ENCODE peak calls at places on chromosomes 4 and X, in seven cellular contexts. One of them, this sample, is unnamed.

GRCh38 chrX:32448320-32448719 is 763.0 kb downstream of the DMD start:
- ATAC-seq in left lung: peak
- ATAC-seq in activated B cell treated with CpG ODN at 0.5 μM for 24 hours: peak
- ATAC-seq in SK-N-SH treated with all-trans-retinoic acid at 6 μM for 48 hours: peak
- ATAC-seq in stimulated activated naive CD8-positive, alpha-beta T cell treated with anti-CD3 and anti-CD28 coated beads, Interleukin-15, amount 100 ng/mL, for 72 hours: peak
- ATAC-seq in naive B cell: peak
- ATAC-seq in lower lobe of right lung: peak
- ATAC-seq in this sample: peak

GRCh38 chrX:140091276-140091886 is 126.1 kb upstream of the CXorf66 start:
- ATAC-seq in naive B cell: peak
- ATAC-seq in SK-N-SH treated with all-trans-retinoic acid at 6 μM for 48 hours: peak
- ATAC-seq in stimulated activated naive CD8-positive, alpha-beta T cell treated with anti-CD3 and anti-CD28 coated beads, Interleukin-15, amount 100 ng/mL, for 72 hours: peak
- ATAC-seq in left lung: peak
- ATAC-seq in activated B cell treated with CpG ODN at 0.5 μM for 24 hours: peak
- ATAC-seq in lower lobe of right lung: peak
- ATAC-seq in this sample: peak

GRCh38 chr4:68535976-68536375 is 40.1 kb downstream of the UGT2B17 start:
- ATAC-seq in stimulated activated naive CD8-positive, alpha-beta T cell treated with anti-CD3 and anti-CD28 coated beads, Interleukin-15, amount 100 ng/mL, for 72 hours: no peak
- ATAC-seq in SK-N-SH treated with all-trans-retinoic acid at 6 μM for 48 hours: no peak
- ATAC-seq in lower lobe of right lung: no peak
- ATAC-seq in naive B cell: no peak
- ATAC-seq in left lung: no peak
- ATAC-seq in activated B cell treated with CpG ODN at 0.5 μM for 24 hours: no peak
- ATAC-seq in this sample: no peak

GRCh38 chrX:108122748-108123147 is 31.2 kb downstream of the ATG4A start:
- ATAC-seq in stimulated activated naive CD8-positive, alpha-beta T cell treated with anti-CD3 and anti-CD28 coated beads, Interleukin-15, amount 100 ng/mL, for 72 hours: no peak
- ATAC-seq in naive B cell: no peak
- ATAC-seq in activated B cell treated with CpG ODN at 0.5 μM for 24 hours: no peak
- ATAC-seq in SK-N-SH treated with all-trans-retinoic acid at 6 μM for 48 hours: no peak
- ATAC-seq in lower lobe of right lung: no peak
- ATAC-seq in left lung: no peak
- ATAC-seq in this sample: no peak

GRCh38 chr4:166091914-166092510 is 219.0 kb downstream of the TLL1 start:
- ATAC-seq in SK-N-SH treated with all-trans-retinoic acid at 6 μM for 48 hours: peak
- ATAC-seq in stimulated activated naive CD8-positive, alpha-beta T cell treated with anti-CD3 and anti-CD28 coated beads, Interleukin-15, amount 100 ng/mL, for 72 hours: no peak
- ATAC-seq in naive B cell: no peak
- ATAC-seq in left lung: peak
- ATAC-seq in lower lobe of right lung: peak
- ATAC-seq in activated B cell treated with CpG ODN at 0.5 μM for 24 hours: no peak
- ATAC-seq in this sample: no peak

GRCh38 chr4:53186714-53187358 is 179.0 kb downstream of the SCFD2 start:
- ATAC-seq in naive B cell: no peak
- ATAC-seq in activated B cell treated with CpG ODN at 0.5 μM for 24 hours: no peak
- ATAC-seq in lower lobe of right lung: no peak
- ATAC-seq in stimulated activated naive CD8-positive, alpha-beta T cell treated with anti-CD3 and anti-CD28 coated beads, Interleukin-15, amount 100 ng/mL, for 72 hours: no peak
- ATAC-seq in left lung: no peak
- ATAC-seq in SK-N-SH treated with all-trans-retinoic acid at 6 μM for 48 hours: no peak
- ATAC-seq in this sample: no peak

GRCh38 chr4:176065365-176066249 is at the start of gene WDR17:
- ATAC-seq in naive B cell: peak
- ATAC-seq in activated B cell treated with CpG ODN at 0.5 μM for 24 hours: peak
- ATAC-seq in left lung: peak
- ATAC-seq in SK-N-SH treated with all-trans-retinoic acid at 6 μM for 48 hours: peak
- ATAC-seq in lower lobe of right lung: peak
- ATAC-seq in stimulated activated naive CD8-positive, alpha-beta T cell treated with anti-CD3 and anti-CD28 coated beads, Interleukin-15, amount 100 ng/mL, for 72 hours: peak
- ATAC-seq in this sample: peak

GRCh38 chrX:1885116-1885515 is 270.3 kb downstream of the ASMT start:
- ATAC-seq in SK-N-SH treated with all-trans-retinoic acid at 6 μM for 48 hours: no peak
- ATAC-seq in naive B cell: no peak
- ATAC-seq in lower lobe of right lung: no peak
- ATAC-seq in left lung: no peak
- ATAC-seq in activated B cell treated with CpG ODN at 0.5 μM for 24 hours: no peak
- ATAC-seq in stimulated activated naive CD8-positive, alpha-beta T cell treated with anti-CD3 and anti-CD28 coated beads, Interleukin-15, amount 100 ng/mL, for 72 hours: no peak
- ATAC-seq in this sample: no peak

GRCh38 chr4:108651068-108651794 is 832 bp downstream of the OSTC start:
- ATAC-seq in SK-N-SH treated with all-trans-retinoic acid at 6 μM for 48 hours: peak
- ATAC-seq in left lung: peak
- ATAC-seq in lower lobe of right lung: peak
- ATAC-seq in naive B cell: no peak
- ATAC-seq in activated B cell treated with CpG ODN at 0.5 μM for 24 hours: no peak
- ATAC-seq in stimulated activated naive CD8-positive, alpha-beta T cell treated with anti-CD3 and anti-CD28 coated beads, Interleukin-15, amount 100 ng/mL, for 72 hours: no peak
- ATAC-seq in this sample: no peak

GRCh38 chr4:89253306-89253705 is 54.3 kb downstream of the GPRIN3 start:
- ATAC-seq in lower lobe of right lung: no peak
- ATAC-seq in SK-N-SH treated with all-trans-retinoic acid at 6 μM for 48 hours: no peak
- ATAC-seq in stimulated activated naive CD8-positive, alpha-beta T cell treated with anti-CD3 and anti-CD28 coated beads, Interleukin-15, amount 100 ng/mL, for 72 hours: no peak
- ATAC-seq in naive B cell: no peak
- ATAC-seq in activated B cell treated with CpG ODN at 0.5 μM for 24 hours: no peak
- ATAC-seq in left lung: no peak
- ATAC-seq in this sample: no peak